ENCODE peak calls at places on chromosomes 11 and 22, in ten cellular contexts. One of them, this sample, is unnamed.

GRCh38 chr22:47779474-47779873 is 1017.0 kb downstream of the TBC1D22A start:
- DNase-seq in nucleus accumbens: no peak
- DNase-seq in RWPE1: no peak
- DNase-seq in SHP77 treated with DMSO at 0.1 percent for 48 hours: no peak
- DNase-seq in left ventricle myocardium inferior: no peak
- DNase-seq in stimulated activated CD8-positive, alpha-beta memory T cell treated with anti-CD3 and anti-CD28 coated beads, Interleukin-15, amount 100 ng/mL, for 48 hours: no peak
- DNase-seq in effector memory CD8-positive, alpha-beta T cell: no peak
- DNase-seq in ACHN: no peak
- DNase-seq in esophagus squamous epithelium: no peak
- DNase-seq in activated effector memory CD4-positive, alpha-beta T cell treated with anti-CD3 and anti-CD28 coated beads, Interleukin-2, amount 50 U/mL, for 16 hours: no peak
- DNase-seq in this sample: no peak

GRCh38 chr11:91804057-91804456 is 420.6 kb upstream of the FAT3 start:
- DNase-seq in stimulated activated CD8-positive, alpha-beta memory T cell treated with anti-CD3 and anti-CD28 coated beads, Interleukin-15, amount 100 ng/mL, for 48 hours: no peak
- DNase-seq in RWPE1: no peak
- DNase-seq in esophagus squamous epithelium: no peak
- DNase-seq in nucleus accumbens: no peak
- DNase-seq in ACHN: no peak
- DNase-seq in effector memory CD8-positive, alpha-beta T cell: no peak
- DNase-seq in activated effector memory CD4-positive, alpha-beta T cell treated with anti-CD3 and anti-CD28 coated beads, Interleukin-2, amount 50 U/mL, for 16 hours: no peak
- DNase-seq in SHP77 treated with DMSO at 0.1 percent for 48 hours: no peak
- DNase-seq in left ventricle myocardium inferior: no peak
- DNase-seq in this sample: no peak

GRCh38 chr22:42131562-42131961 is 952 bp upstream of the CYP2D6 start:
- DNase-seq in esophagus squamous epithelium: no peak
- DNase-seq in ACHN: no peak
- DNase-seq in nucleus accumbens: no peak
- DNase-seq in RWPE1: no peak
- DNase-seq in effector memory CD8-positive, alpha-beta T cell: no peak
- DNase-seq in SHP77 treated with DMSO at 0.1 percent for 48 hours: no peak
- DNase-seq in stimulated activated CD8-positive, alpha-beta memory T cell treated with anti-CD3 and anti-CD28 coated beads, Interleukin-15, amount 100 ng/mL, for 48 hours: no peak
- DNase-seq in activated effector memory CD4-positive, alpha-beta T cell treated with anti-CD3 and anti-CD28 coated beads, Interleukin-2, amount 50 U/mL, for 16 hours: no peak
- DNase-seq in left ventricle myocardium inferior: no peak
- DNase-seq in this sample: no peak

GRCh38 chr22:42064629-42065028 is 6.0 kb downstream of the NAGA start:
- DNase-seq in left ventricle myocardium inferior: no peak
- DNase-seq in activated effector memory CD4-positive, alpha-beta T cell treated with anti-CD3 and anti-CD28 coated beads, Interleukin-2, amount 50 U/mL, for 16 hours: peak
- DNase-seq in RWPE1: no peak
- DNase-seq in nucleus accumbens: no peak
- DNase-seq in esophagus squamous epithelium: no peak
- DNase-seq in SHP77 treated with DMSO at 0.1 percent for 48 hours: no peak
- DNase-seq in ACHN: no peak
- DNase-seq in stimulated activated CD8-positive, alpha-beta memory T cell treated with anti-CD3 and anti-CD28 coated beads, Interleukin-15, amount 100 ng/mL, for 48 hours: no peak
- DNase-seq in effector memory CD8-positive, alpha-beta T cell: no peak
- DNase-seq in this sample: no peak

GRCh38 chr11:70644343-70645060 is 246.2 kb downstream of the CTTN start:
- DNase-seq in left ventricle myocardium inferior: no peak
- DNase-seq in RWPE1: no peak
- DNase-seq in SHP77 treated with DMSO at 0.1 percent for 48 hours: no peak
- DNase-seq in ACHN: no peak
- DNase-seq in activated effector memory CD4-positive, alpha-beta T cell treated with anti-CD3 and anti-CD28 coated beads, Interleukin-2, amount 50 U/mL, for 16 hours: no peak
- DNase-seq in esophagus squamous epithelium: no peak
- DNase-seq in stimulated activated CD8-positive, alpha-beta memory T cell treated with anti-CD3 and anti-CD28 coated beads, Interleukin-15, amount 100 ng/mL, for 48 hours: no peak
- DNase-seq in nucleus accumbens: no peak
- DNase-seq in effector memory CD8-positive, alpha-beta T cell: no peak
- DNase-seq in this sample: no peak

GRCh38 chr11:109425554-109425953 is 3.6 kb downstream of the C11orf87 start:
- DNase-seq in SHP77 treated with DMSO at 0.1 percent for 48 hours: no peak
- DNase-seq in effector memory CD8-positive, alpha-beta T cell: no peak
- DNase-seq in ACHN: no peak
- DNase-seq in activated effector memory CD4-positive, alpha-beta T cell treated with anti-CD3 and anti-CD28 coated beads, Interleukin-2, amount 50 U/mL, for 16 hours: no peak
- DNase-seq in stimulated activated CD8-positive, alpha-beta memory T cell treated with anti-CD3 and anti-CD28 coated beads, Interleukin-15, amount 100 ng/mL, for 48 hours: no peak
- DNase-seq in esophagus squamous epithelium: no peak
- DNase-seq in RWPE1: no peak
- DNase-seq in nucleus accumbens: no peak
- DNase-seq in left ventricle myocardium inferior: no peak
- DNase-seq in this sample: peak

GRCh38 chr11:11545285-11546275 is 76.2 kb downstream of the GALNT18 start:
- DNase-seq in activated effector memory CD4-positive, alpha-beta T cell treated with anti-CD3 and anti-CD28 coated beads, Interleukin-2, amount 50 U/mL, for 16 hours: no peak
- DNase-seq in stimulated activated CD8-positive, alpha-beta memory T cell treated with anti-CD3 and anti-CD28 coated beads, Interleukin-15, amount 100 ng/mL, for 48 hours: no peak
- DNase-seq in left ventricle myocardium inferior: no peak
- DNase-seq in RWPE1: no peak
- DNase-seq in esophagus squamous epithelium: no peak
- DNase-seq in effector memory CD8-positive, alpha-beta T cell: no peak
- DNase-seq in ACHN: no peak
- DNase-seq in nucleus accumbens: no peak
- DNase-seq in SHP77 treated with DMSO at 0.1 percent for 48 hours: no peak
- DNase-seq in this sample: no peak

GRCh38 chr11:106152013-106152412 is 74.6 kb downstream of the AASDHPPT start:
- DNase-seq in effector memory CD8-positive, alpha-beta T cell: no peak
- DNase-seq in esophagus squamous epithelium: no peak
- DNase-seq in activated effector memory CD4-positive, alpha-beta T cell treated with anti-CD3 and anti-CD28 coated beads, Interleukin-2, amount 50 U/mL, for 16 hours: no peak
- DNase-seq in left ventricle myocardium inferior: no peak
- DNase-seq in SHP77 treated with DMSO at 0.1 percent for 48 hours: no peak
- DNase-seq in ACHN: no peak
- DNase-seq in RWPE1: peak
- DNase-seq in stimulated activated CD8-positive, alpha-beta memory T cell treated with anti-CD3 and anti-CD28 coated beads, Interleukin-15, amount 100 ng/mL, for 48 hours: no peak
- DNase-seq in nucleus accumbens: no peak
- DNase-seq in this sample: peak

GRCh38 chr11:100105605-100106358 is 581.3 kb upstream of the ARHGAP42 start:
- DNase-seq in RWPE1: no peak
- DNase-seq in ACHN: no peak
- DNase-seq in esophagus squamous epithelium: no peak
- DNase-seq in effector memory CD8-positive, alpha-beta T cell: no peak
- DNase-seq in nucleus accumbens: no peak
- DNase-seq in stimulated activated CD8-positive, alpha-beta memory T cell treated with anti-CD3 and anti-CD28 coated beads, Interleukin-15, amount 100 ng/mL, for 48 hours: no peak
- DNase-seq in SHP77 treated with DMSO at 0.1 percent for 48 hours: peak
- DNase-seq in activated effector memory CD4-positive, alpha-beta T cell treated with anti-CD3 and anti-CD28 coated beads, Interleukin-2, amount 50 U/mL, for 16 hours: no peak
- DNase-seq in left ventricle myocardium inferior: no peak
- DNase-seq in this sample: no peak

GRCh38 chr22:38452373-38453064 is 2.5 kb downstream of the KCNJ4 start:
- DNase-seq in left ventricle myocardium inferior: peak
- DNase-seq in effector memory CD8-positive, alpha-beta T cell: no peak
- DNase-seq in nucleus accumbens: peak
- DNase-seq in stimulated activated CD8-positive, alpha-beta memory T cell treated with anti-CD3 and anti-CD28 coated beads, Interleukin-15, amount 100 ng/mL, for 48 hours: no peak
- DNase-seq in SHP77 treated with DMSO at 0.1 percent for 48 hours: no peak
- DNase-seq in activated effector memory CD4-positive, alpha-beta T cell treated with anti-CD3 and anti-CD28 coated beads, Interleukin-2, amount 50 U/mL, for 16 hours: no peak
- DNase-seq in RWPE1: no peak
- DNase-seq in ACHN: no peak
- DNase-seq in esophagus squamous epithelium: no peak
- DNase-seq in this sample: no peak

GRCh38 chr11:6755303-6755952 is 16.3 kb downstream of the OR2AG2 start:
- DNase-seq in nucleus accumbens: peak
- DNase-seq in stimulated activated CD8-positive, alpha-beta memory T cell treated with anti-CD3 and anti-CD28 coated beads, Interleukin-15, amount 100 ng/mL, for 48 hours: no peak
- DNase-seq in effector memory CD8-positive, alpha-beta T cell: peak
- DNase-seq in RWPE1: peak
- DNase-seq in ACHN: peak
- DNase-seq in SHP77 treated with DMSO at 0.1 percent for 48 hours: peak
- DNase-seq in activated effector memory CD4-positive, alpha-beta T cell treated with anti-CD3 and anti-CD28 coated beads, Interleukin-2, amount 50 U/mL, for 16 hours: no peak
- DNase-seq in left ventricle myocardium inferior: no peak
- DNase-seq in esophagus squamous epithelium: no peak
- DNase-seq in this sample: peak

GRCh38 chr22:23306926-23307325 is 126.6 kb downstream of the BCR start:
- DNase-seq in effector memory CD8-positive, alpha-beta T cell: no peak
- DNase-seq in SHP77 treated with DMSO at 0.1 percent for 48 hours: no peak
- DNase-seq in ACHN: no peak
- DNase-seq in activated effector memory CD4-positive, alpha-beta T cell treated with anti-CD3 and anti-CD28 coated beads, Interleukin-2, amount 50 U/mL, for 16 hours: peak
- DNase-seq in nucleus accumbens: no peak
- DNase-seq in stimulated activated CD8-positive, alpha-beta memory T cell treated with anti-CD3 and anti-CD28 coated beads, Interleukin-15, amount 100 ng/mL, for 48 hours: no peak
- DNase-seq in left ventricle myocardium inferior: no peak
- DNase-seq in esophagus squamous epithelium: no peak
- DNase-seq in RWPE1: no peak
- DNase-seq in this sample: no peak

GRCh38 chr11:119338318-119338890 is 2.3 kb downstream of the C1QTNF5 start:
- DNase-seq in effector memory CD8-positive, alpha-beta T cell: peak
- DNase-seq in stimulated activated CD8-positive, alpha-beta memory T cell treated with anti-CD3 and anti-CD28 coated beads, Interleukin-15, amount 100 ng/mL, for 48 hours: peak
- DNase-seq in esophagus squamous epithelium: no peak
- DNase-seq in activated effector memory CD4-positive, alpha-beta T cell treated with anti-CD3 and anti-CD28 coated beads, Interleukin-2, amount 50 U/mL, for 16 hours: peak
- DNase-seq in left ventricle myocardium inferior: peak
- DNase-seq in SHP77 treated with DMSO at 0.1 percent for 48 hours: peak
- DNase-seq in ACHN: peak
- DNase-seq in nucleus accumbens: peak
- DNase-seq in RWPE1: peak
- DNase-seq in this sample: no peak

GRCh38 chr11:68354181-68354872 is 41.9 kb downstream of the LRP5 start:
- DNase-seq in effector memory CD8-positive, alpha-beta T cell: no peak
- DNase-seq in nucleus accumbens: no peak
- DNase-seq in stimulated activated CD8-positive, alpha-beta memory T cell treated with anti-CD3 and anti-CD28 coated beads, Interleukin-15, amount 100 ng/mL, for 48 hours: no peak
- DNase-seq in activated effector memory CD4-positive, alpha-beta T cell treated with anti-CD3 and anti-CD28 coated beads, Interleukin-2, amount 50 U/mL, for 16 hours: no peak
- DNase-seq in RWPE1: peak
- DNase-seq in esophagus squamous epithelium: no peak
- DNase-seq in left ventricle myocardium inferior: peak
- DNase-seq in SHP77 treated with DMSO at 0.1 percent for 48 hours: no peak
- DNase-seq in ACHN: peak
- DNase-seq in this sample: peak

GRCh38 chr11:96215826-96216225 is 127.2 kb downstream of the MAML2 start:
- DNase-seq in effector memory CD8-positive, alpha-beta T cell: no peak
- DNase-seq in ACHN: no peak
- DNase-seq in activated effector memory CD4-positive, alpha-beta T cell treated with anti-CD3 and anti-CD28 coated beads, Interleukin-2, amount 50 U/mL, for 16 hours: no peak
- DNase-seq in esophagus squamous epithelium: no peak
- DNase-seq in SHP77 treated with DMSO at 0.1 percent for 48 hours: no peak
- DNase-seq in stimulated activated CD8-positive, alpha-beta memory T cell treated with anti-CD3 and anti-CD28 coated beads, Interleukin-15, amount 100 ng/mL, for 48 hours: no peak
- DNase-seq in left ventricle myocardium inferior: no peak
- DNase-seq in RWPE1: no peak
- DNase-seq in nucleus accumbens: no peak
- DNase-seq in this sample: no peak

GRCh38 chr11:72665911-72666472 is 8.2 kb downstream of the PDE2A start:
- DNase-seq in left ventricle myocardium inferior: no peak
- DNase-seq in stimulated activated CD8-positive, alpha-beta memory T cell treated with anti-CD3 and anti-CD28 coated beads, Interleukin-15, amount 100 ng/mL, for 48 hours: no peak
- DNase-seq in nucleus accumbens: no peak
- DNase-seq in effector memory CD8-positive, alpha-beta T cell: no peak
- DNase-seq in activated effector memory CD4-positive, alpha-beta T cell treated with anti-CD3 and anti-CD28 coated beads, Interleukin-2, amount 50 U/mL, for 16 hours: no peak
- DNase-seq in ACHN: no peak
- DNase-seq in esophagus squamous epithelium: no peak
- DNase-seq in SHP77 treated with DMSO at 0.1 percent for 48 hours: no peak
- DNase-seq in RWPE1: no peak
- DNase-seq in this sample: no peak

GRCh38 chr22:49233507-49234100 is 594.1 kb downstream of the BRD1 start:
- DNase-seq in RWPE1: no peak
- DNase-seq in stimulated activated CD8-positive, alpha-beta memory T cell treated with anti-CD3 and anti-CD28 coated beads, Interleukin-15, amount 100 ng/mL, for 48 hours: no peak
- DNase-seq in SHP77 treated with DMSO at 0.1 percent for 48 hours: no peak
- DNase-seq in nucleus accumbens: no peak
- DNase-seq in activated effector memory CD4-positive, alpha-beta T cell treated with anti-CD3 and anti-CD28 coated beads, Interleukin-2, amount 50 U/mL, for 16 hours: no peak
- DNase-seq in esophagus squamous epithelium: no peak
- DNase-seq in ACHN: no peak
- DNase-seq in effector memory CD8-positive, alpha-beta T cell: no peak
- DNase-seq in left ventricle myocardium inferior: no peak
- DNase-seq in this sample: no peak

GRCh38 chr11:15705886-15706285 is 591.2 kb downstream of the INSC start:
- DNase-seq in SHP77 treated with DMSO at 0.1 percent for 48 hours: no peak
- DNase-seq in left ventricle myocardium inferior: no peak
- DNase-seq in nucleus accumbens: no peak
- DNase-seq in RWPE1: no peak
- DNase-seq in ACHN: no peak
- DNase-seq in stimulated activated CD8-positive, alpha-beta memory T cell treated with anti-CD3 and anti-CD28 coated beads, Interleukin-15, amount 100 ng/mL, for 48 hours: no peak
- DNase-seq in esophagus squamous epithelium: no peak
- DNase-seq in activated effector memory CD4-positive, alpha-beta T cell treated with anti-CD3 and anti-CD28 coated beads, Interleukin-2, amount 50 U/mL, for 16 hours: no peak
- DNase-seq in effector memory CD8-positive, alpha-beta T cell: no peak
- DNase-seq in this sample: no peak

GRCh38 chr22:49531533-49531895 is 296.2 kb downstream of the BRD1 start:
- DNase-seq in left ventricle myocardium inferior: no peak
- DNase-seq in activated effector memory CD4-positive, alpha-beta T cell treated with anti-CD3 and anti-CD28 coated beads, Interleukin-2, amount 50 U/mL, for 16 hours: no peak
- DNase-seq in SHP77 treated with DMSO at 0.1 percent for 48 hours: no peak
- DNase-seq in RWPE1: no peak
- DNase-seq in nucleus accumbens: no peak
- DNase-seq in ACHN: no peak
- DNase-seq in stimulated activated CD8-positive, alpha-beta memory T cell treated with anti-CD3 and anti-CD28 coated beads, Interleukin-15, amount 100 ng/mL, for 48 hours: no peak
- DNase-seq in effector memory CD8-positive, alpha-beta T cell: no peak
- DNase-seq in esophagus squamous epithelium: no peak
- DNase-seq in this sample: no peak

GRCh38 chr22:22710719-22711531 is 66.5 kb downstream of the GGTLC2 start:
- DNase-seq in RWPE1: peak
- DNase-seq in nucleus accumbens: peak
- DNase-seq in left ventricle myocardium inferior: peak
- DNase-seq in stimulated activated CD8-positive, alpha-beta memory T cell treated with anti-CD3 and anti-CD28 coated beads, Interleukin-15, amount 100 ng/mL, for 48 hours: peak
- DNase-seq in activated effector memory CD4-positive, alpha-beta T cell treated with anti-CD3 and anti-CD28 coated beads, Interleukin-2, amount 50 U/mL, for 16 hours: peak
- DNase-seq in ACHN: peak
- DNase-seq in esophagus squamous epithelium: no peak
- DNase-seq in effector memory CD8-positive, alpha-beta T cell: peak
- DNase-seq in SHP77 treated with DMSO at 0.1 percent for 48 hours: no peak
- DNase-seq in this sample: no peak

GRCh38 chr11:587978-588380 is 11.7 kb downstream of the PHRF1 start:
- DNase-seq in ACHN: peak
- DNase-seq in stimulated activated CD8-positive, alpha-beta memory T cell treated with anti-CD3 and anti-CD28 coated beads, Interleukin-15, amount 100 ng/mL, for 48 hours: peak
- DNase-seq in left ventricle myocardium inferior: no peak
- DNase-seq in RWPE1: no peak
- DNase-seq in activated effector memory CD4-positive, alpha-beta T cell treated with anti-CD3 and anti-CD28 coated beads, Interleukin-2, amount 50 U/mL, for 16 hours: peak
- DNase-seq in effector memory CD8-positive, alpha-beta T cell: peak
- DNase-seq in nucleus accumbens: no peak
- DNase-seq in SHP77 treated with DMSO at 0.1 percent for 48 hours: no peak
- DNase-seq in esophagus squamous epithelium: no peak
- DNase-seq in this sample: peak

This sample was measured in amniotic epithelial cell.